ENCODE peak calls at places on chromosomes 5 and 9, in ten cellular contexts. T, G, L, N, M, O, E, F, D and V are unnamed samples. For H3K4me1, the result is how much of the 10 kb centered on the place peaks cover.

GRCh38 chr5:4722886-4723285 is 417.2 kb upstream of the ADAMTS16 start:
- DNase-seq in T (no peak), G (no peak), L (no peak), N (no peak), M (no peak), O (no peak), E (no peak), F (no peak), D (no peak), V (no peak)

GRCh38 chr5:43802119-43802518 is 199.1 kb downstream of the NNT start:
- DNase-seq in T (no peak), G (no peak), L (no peak), N (no peak), M (peak), O (no peak), E (peak), F (peak), D (no peak), V (no peak)

GRCh38 chr9:99485461-99485860 is 263.4 kb downstream of the SEC61B start:
- DNase-seq in T (no peak), G (no peak), L (no peak), N (no peak), M (peak), O (no peak), E (peak), F (peak), D (no peak), V (no peak)

GRCh38 chr9:38065369-38066075 is 3.5 kb downstream of the SHB start:
- DNase-seq in T (no peak), G (no peak), L (no peak), N (no peak), M (no peak), O (no peak), E (no peak), F (no peak), D (no peak), V (no peak)

GRCh38 chr9:77892171-77892570 is 139.4 kb downstream of the GNAQ start:
- DNase-seq in T (no peak), G (no peak), L (no peak), N (no peak), M (no peak), O (no peak), E (no peak), F (no peak), D (no peak), V (no peak)

GRCh38 chr5:5078009-5078897 is 61.9 kb upstream of the ADAMTS16 start:
- DNase-seq in T (no peak), G (no peak), L (peak), N (no peak), M (no peak), O (no peak), E (no peak), F (no peak), D (no peak), V (no peak)

GRCh38 chr5:958701-959571 is 49.7 kb upstream of the NKD2 start:
- DNase-seq in T (peak), G (no peak), L (peak), N (no peak), M (peak), O (peak), E (peak), F (peak), D (peak), V (no peak)

GRCh38 chr9:110048976-110049698 is 158.8 kb downstream of the C9orf152 start:
- DNase-seq in T (no peak), G (peak), L (peak), N (no peak), M (no peak), O (no peak), E (peak), F (no peak), D (no peak), V (no peak)

GRCh38 chr9:38083858-38084555 is 15.0 kb upstream of the SHB start:
- DNase-seq in T (peak), G (no peak), L (no peak), N (no peak), M (no peak), O (no peak), E (no peak), F (no peak), D (no peak), V (no peak)

GRCh38 chr9:19416143-19416542 is 7.3 kb downstream of the ACER2 start:
- DNase-seq in T (no peak), G (no peak), L (no peak), N (no peak), M (peak), O (no peak), E (peak), F (peak), D (no peak), V (no peak)

GRCh38 chr9:16901589-16901988 is 31.1 kb upstream of the BNC2 start:
- DNase-seq in T (no peak), G (no peak), L (no peak), N (no peak), M (peak), O (no peak), E (peak), F (peak), D (no peak), V (no peak)

GRCh38 chr5:130710596-130710995 is 454.5 kb downstream of the HINT1 start:
- DNase-seq in T (no peak), G (no peak), L (no peak), N (peak), M (peak), O (no peak), E (peak), F (no peak), D (no peak), V (no peak)

GRCh38 chr9:16133556-16134227 is 580.8 kb downstream of the CCDC171 start:
- DNase-seq in T (no peak), G (no peak), L (peak), N (peak), M (peak), O (peak), E (peak), F (peak), D (peak), V (peak)

GRCh38 chr5:78280261-78280660 is 14.2 kb downstream of the AP3B1 start:
- DNase-seq in T (no peak), G (no peak), L (no peak), N (no peak), M (no peak), O (no peak), E (no peak), F (no peak), D (no peak), V (no peak)

GRCh38 chr9:17744786-17745185 is 165.9 kb downstream of the SH3GL2 start:
- DNase-seq in T (no peak), G (no peak), L (no peak), N (peak), M (no peak), O (no peak), E (peak), F (peak), D (no peak), V (no peak)

GRCh38 chr5:98638701-98639100 is 134.8 kb upstream of the RGMB start:
- DNase-seq in T (no peak), G (no peak), L (no peak), N (no peak), M (peak), O (no peak), E (peak), F (peak), D (no peak), V (no peak)

GRCh38 chr5:41345295-41345694 is 132.0 kb upstream of the C6 start:
- DNase-seq in T (no peak), G (no peak), L (peak), N (no peak), M (peak), O (no peak), E (no peak), F (no peak), D (no peak), V (no peak)

GRCh38 chr5:110269478-110270142 is 456.9 kb downstream of the TMEM232 start:
- DNase-seq in T (no peak), G (no peak), L (no peak), N (no peak), M (no peak), O (no peak), E (no peak), F (no peak), D (no peak), V (no peak)

GRCh38 chr9:116285320-116285719 is 131.7 kb downstream of the PAPPA start:
- DNase-seq in T (no peak), G (no peak), L (no peak), N (no peak), M (no peak), O (no peak), E (no peak), F (no peak), D (no peak), V (no peak)

GRCh38 chr9:97994695-97995094 is 11.6 kb downstream of the ANP32B start:
- DNase-seq in T (no peak), G (no peak), L (no peak), N (no peak), M (no peak), O (no peak), E (no peak), F (no peak), D (no peak), V (no peak)

GRCh38 chr9:134648701-134649525 is 7.3 kb downstream of the COL5A1 start:
- DNase-seq in T (no peak), G (no peak), L (no peak), N (no peak), M (peak), O (no peak), E (peak), F (peak), D (no peak), V (no peak)

DNA sequence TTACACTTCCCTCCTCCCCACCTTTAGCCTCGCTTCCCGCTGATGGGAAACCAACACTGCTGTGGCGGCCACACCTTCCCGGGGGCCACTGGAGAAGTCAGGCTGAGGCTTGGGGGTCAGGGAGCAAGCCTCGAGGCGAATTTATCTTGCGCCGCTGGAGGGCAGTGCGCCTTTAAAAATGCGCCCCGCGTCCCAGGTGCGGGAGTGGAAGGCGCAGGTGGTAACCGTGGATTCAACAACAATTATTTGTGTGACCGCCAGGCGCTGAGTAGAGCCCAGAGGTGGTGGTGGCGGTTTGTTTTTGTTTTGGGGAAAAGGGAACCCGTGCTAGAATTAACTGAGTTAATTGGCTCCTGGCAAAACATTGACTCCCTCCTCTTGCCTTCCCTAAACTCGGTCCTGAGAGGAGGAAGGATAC is 1.1 kb downstream of the CFAP77 start:
- DNase-seq in T (no peak), G (peak), L (peak), N (peak), M (no peak), O (no peak), E (peak), F (peak), D (peak), V (no peak)
- H3K4me3 ChIP-seq in T (peak), G (no peak), L (no peak), N (no peak), M (no peak), O (no peak), E (no peak), F (no peak), D (peak), V (peak)

GRCh38 chr9:101569736-101570501 is 24.9 kb downstream of the PPP3R2 start:
- DNase-seq in T (no peak), G (no peak), L (no peak), N (no peak), M (no peak), O (no peak), E (no peak), F (no peak), D (no peak), V (no peak)
- H3K4me1 ChIP-seq in T (under half), G (under half), L (under half), N (under half), M (under half), O (under half), E (under half), F (under half), D (under half), V (under half)

DNA sequence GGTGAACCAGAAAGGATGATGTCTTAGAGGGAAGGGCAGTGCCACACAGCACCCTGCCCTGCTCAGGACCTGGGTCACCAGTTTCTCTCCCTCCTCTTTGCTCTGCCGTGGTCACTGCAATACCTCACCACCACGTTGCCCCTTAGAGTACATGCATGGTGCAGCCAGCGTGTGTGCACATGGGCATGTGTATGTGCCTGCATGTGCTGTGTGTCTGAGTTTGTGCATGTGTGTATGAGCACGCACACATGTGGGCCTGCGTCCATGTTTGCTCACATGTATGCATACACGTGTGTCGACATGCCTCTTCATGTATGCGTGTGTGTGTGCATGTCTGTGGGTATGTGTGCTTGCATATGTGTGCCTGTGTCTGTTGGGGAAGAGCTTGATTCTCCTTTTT is 41.5 kb upstream of the SEMA4D start:
- DNase-seq in T (no peak), G (no peak), L (no peak), N (no peak), M (no peak), O (no peak), E (no peak), F (no peak), D (no peak), V (no peak)
- H3K4me3 ChIP-seq in T (no peak), G (no peak), L (no peak), N (no peak), M (no peak), O (no peak), E (no peak), F (no peak), D (no peak), V (no peak)

GRCh38 chr9:114264806-114265550 is 57.9 kb upstream of the ORM1 start:
- DNase-seq in T (no peak), G (no peak), L (no peak), N (no peak), M (no peak), O (no peak), E (no peak), F (no peak), D (no peak), V (no peak)
- H3K4me1 ChIP-seq in T (under half), G (under half), L (under half), N (under half), M (under half), O (under half), E (under half), F (under half), D (under half), V (under half)

DNA sequence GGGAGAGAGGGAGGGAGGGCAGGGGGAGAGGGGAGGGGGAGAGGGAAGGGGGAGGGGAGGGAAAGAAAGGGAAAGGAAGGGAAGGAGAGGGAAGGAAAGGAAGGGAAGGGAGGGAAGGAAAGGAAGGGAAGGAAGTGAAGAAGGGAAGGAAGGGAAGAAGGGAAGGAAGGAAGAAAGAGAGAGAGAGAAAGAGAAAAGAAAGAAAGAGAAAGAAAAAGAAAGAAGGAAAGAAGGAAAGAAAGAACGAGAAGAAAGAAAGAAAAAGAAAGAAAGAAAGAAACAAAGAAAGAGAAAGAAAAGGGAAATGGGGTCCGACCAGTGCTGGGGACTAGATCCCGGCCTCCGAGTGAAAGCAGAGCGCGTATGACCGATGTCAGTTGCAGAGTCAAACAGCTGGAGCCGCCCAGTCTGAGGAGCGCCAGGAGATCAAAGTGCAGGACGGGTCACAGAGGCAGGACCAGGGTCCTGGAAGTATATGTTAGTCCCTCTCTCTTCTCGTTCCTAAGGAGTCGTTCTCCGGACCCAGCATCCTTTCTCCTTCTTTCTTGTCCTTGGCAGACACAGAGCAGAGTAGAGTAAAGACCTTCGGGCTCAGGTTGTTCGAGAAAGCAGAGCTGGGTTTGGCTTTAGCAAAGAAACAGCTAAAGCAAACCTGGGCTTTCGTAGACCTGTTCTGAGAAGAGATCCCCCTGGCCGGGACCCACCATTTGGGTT is 305.4 kb upstream of the MSX2 start:
- DNase-seq in T (no peak), G (no peak), L (peak), N (no peak), M (no peak), O (no peak), E (no peak), F (no peak), D (no peak), V (no peak)
- H3K4me3 ChIP-seq in T (no peak), G (no peak), L (peak), N (no peak), M (peak), O (no peak), E (no peak), F (peak), D (peak), V (no peak)

GRCh38 chr9:89482056-89482784 is 15.7 kb downstream of the SEMA4D start:
- DNase-seq in T (no peak), G (peak), L (no peak), N (no peak), M (no peak), O (peak), E (no peak), F (no peak), D (no peak), V (no peak)

GRCh38 chr9:89481161-89481915 is 16.6 kb downstream of the SEMA4D start:
- DNase-seq in T (no peak), G (peak), L (no peak), N (no peak), M (no peak), O (no peak), E (no peak), F (no peak), D (no peak), V (no peak)

GRCh38 chr9:89483592-89484474 is 14.1 kb downstream of the SEMA4D start:
- DNase-seq in T (no peak), G (peak), L (no peak), N (no peak), M (no peak), O (peak), E (no peak), F (no peak), D (no peak), V (no peak)

GRCh38 chr9:89484475-89485404 is 13.2 kb downstream of the SEMA4D start:
- DNase-seq in T (no peak), G (no peak), L (no peak), N (no peak), M (no peak), O (no peak), E (peak), F (peak), D (no peak), V (no peak)

GRCh38 chr9:89482950-89483349 is 15.0 kb downstream of the SEMA4D start:
- DNase-seq in T (no peak), G (peak), L (no peak), N (no peak), M (no peak), O (peak), E (no peak), F (no peak), D (no peak), V (no peak)
- H3K4me1 ChIP-seq in T (under half), G (under half), L (under half), N (under half), M (under half), O (half or more), E (under half), F (under half), D (under half), V (under half)